ENCODE peak calls at places on chromosomes 1 and 21, in ten cellular contexts. One of them, this sample, is unnamed. For H3K36me3, the result is how much of the 10 kb centered on the place peaks cover.

GRCh38 chr1:204065174-204065985 is 7.5 kb upstream of the SOX13 start:
- DNase-seq in H1: peak
- DNase-seq in tibial artery: no peak
- DNase-seq in uterus: peak
- DNase-seq in tibial nerve: peak
- DNase-seq in pancreas: no peak
- DNase-seq in hepatocyte: no peak
- DNase-seq in stomach: peak
- DNase-seq in OCI-LY7: no peak
- DNase-seq in psoas muscle: peak
- DNase-seq in this sample: no peak

GRCh38 chr1:59967141-59967697 is 40.6 kb upstream of the CYP2J2 start:
- DNase-seq in H1: no peak
- DNase-seq in tibial artery: no peak
- DNase-seq in uterus: no peak
- DNase-seq in tibial nerve: no peak
- DNase-seq in pancreas: no peak
- DNase-seq in hepatocyte: peak
- DNase-seq in stomach: no peak
- DNase-seq in OCI-LY7: no peak
- DNase-seq in psoas muscle: no peak
- DNase-seq in this sample: no peak

GRCh38 chr1:4743978-4744750 is 89.8 kb downstream of the AJAP1 start:
- DNase-seq in H1: no peak
- DNase-seq in tibial artery: no peak
- DNase-seq in uterus: no peak
- DNase-seq in tibial nerve: no peak
- DNase-seq in pancreas: no peak
- DNase-seq in hepatocyte: no peak
- DNase-seq in stomach: no peak
- DNase-seq in OCI-LY7: peak
- DNase-seq in psoas muscle: no peak
- DNase-seq in this sample: no peak

GRCh38 chr1:110668523-110668922 is 6.2 kb downstream of the KCNA3 start:
- DNase-seq in H1: no peak
- DNase-seq in tibial artery: no peak
- DNase-seq in uterus: no peak
- DNase-seq in tibial nerve: no peak
- DNase-seq in pancreas: no peak
- DNase-seq in hepatocyte: no peak
- DNase-seq in stomach: no peak
- DNase-seq in OCI-LY7: no peak
- DNase-seq in psoas muscle: no peak
- DNase-seq in this sample: no peak

GRCh38 chr1:45512641-45513054 is 9.0 kb downstream of the PRDX1 start:
- DNase-seq in H1: peak
- DNase-seq in tibial artery: peak
- DNase-seq in uterus: no peak
- DNase-seq in tibial nerve: peak
- DNase-seq in pancreas: peak
- DNase-seq in hepatocyte: peak
- DNase-seq in stomach: peak
- DNase-seq in OCI-LY7: peak
- DNase-seq in psoas muscle: peak
- DNase-seq in this sample: peak

GRCh38 chr1:223716302-223716862 is 4.0 kb downstream of the CAPN2 start:
- DNase-seq in H1: no peak
- DNase-seq in tibial artery: no peak
- DNase-seq in uterus: no peak
- DNase-seq in tibial nerve: no peak
- DNase-seq in pancreas: no peak
- DNase-seq in hepatocyte: peak
- DNase-seq in stomach: no peak
- DNase-seq in OCI-LY7: no peak
- DNase-seq in psoas muscle: no peak
- DNase-seq in this sample: peak

GRCh38 chr1:220887202-220887867 is 8.1 kb downstream of the HLX start:
- DNase-seq in H1: peak
- DNase-seq in tibial artery: no peak
- DNase-seq in uterus: no peak
- DNase-seq in tibial nerve: no peak
- DNase-seq in pancreas: peak
- DNase-seq in hepatocyte: peak
- DNase-seq in stomach: no peak
- DNase-seq in OCI-LY7: no peak
- DNase-seq in psoas muscle: no peak
- DNase-seq in this sample: no peak

GRCh38 chr21:27314096-27314495 is 347.2 kb upstream of the ADAMTS5 start:
- DNase-seq in H1: no peak
- DNase-seq in tibial artery: no peak
- DNase-seq in uterus: no peak
- DNase-seq in tibial nerve: no peak
- DNase-seq in pancreas: no peak
- DNase-seq in hepatocyte: no peak
- DNase-seq in stomach: no peak
- DNase-seq in OCI-LY7: no peak
- DNase-seq in psoas muscle: no peak
- DNase-seq in this sample: no peak

GRCh38 chr1:42943166-42943565 is 15.5 kb downstream of the SLC2A1 start:
- DNase-seq in H1: no peak
- DNase-seq in tibial artery: peak
- DNase-seq in uterus: no peak
- DNase-seq in tibial nerve: no peak
- DNase-seq in pancreas: peak
- DNase-seq in hepatocyte: no peak
- DNase-seq in stomach: peak
- DNase-seq in OCI-LY7: no peak
- DNase-seq in psoas muscle: no peak
- DNase-seq in this sample: no peak

GRCh38 chr1:42942444-42942843 is 16.2 kb downstream of the SLC2A1 start:
- DNase-seq in H1: no peak
- DNase-seq in tibial artery: no peak
- DNase-seq in uterus: no peak
- DNase-seq in tibial nerve: no peak
- DNase-seq in pancreas: no peak
- DNase-seq in hepatocyte: no peak
- DNase-seq in stomach: no peak
- DNase-seq in OCI-LY7: peak
- DNase-seq in psoas muscle: no peak
- DNase-seq in this sample: no peak

GRCh38 chr1:42945171-42945570 is 13.5 kb downstream of the SLC2A1 start:
- DNase-seq in H1: no peak
- DNase-seq in tibial artery: no peak
- DNase-seq in uterus: no peak
- DNase-seq in tibial nerve: no peak
- DNase-seq in pancreas: no peak
- DNase-seq in hepatocyte: no peak
- DNase-seq in stomach: no peak
- DNase-seq in OCI-LY7: no peak
- DNase-seq in psoas muscle: no peak
- DNase-seq in this sample: no peak

GRCh38 chr1:42943728-42944127 is 14.9 kb downstream of the SLC2A1 start:
- DNase-seq in H1: no peak
- DNase-seq in tibial artery: no peak
- DNase-seq in uterus: no peak
- DNase-seq in tibial nerve: no peak
- DNase-seq in pancreas: no peak
- DNase-seq in hepatocyte: no peak
- DNase-seq in stomach: no peak
- DNase-seq in OCI-LY7: no peak
- DNase-seq in psoas muscle: no peak
- DNase-seq in this sample: no peak

GRCh38 chr1:42944207-42944928 is 14.3 kb downstream of the SLC2A1 start:
- DNase-seq in H1: no peak
- DNase-seq in tibial artery: peak
- DNase-seq in uterus: no peak
- DNase-seq in tibial nerve: peak
- DNase-seq in pancreas: peak
- DNase-seq in hepatocyte: no peak
- DNase-seq in stomach: peak
- DNase-seq in OCI-LY7: peak
- DNase-seq in psoas muscle: no peak
- DNase-seq in this sample: no peak
- H3K36me3 ChIP-seq in H1: half or more
- H3K36me3 ChIP-seq in tibial artery: under half
- H3K36me3 ChIP-seq in uterus: under half
- H3K36me3 ChIP-seq in tibial nerve: under half
- H3K36me3 ChIP-seq in pancreas: under half
- H3K36me3 ChIP-seq in hepatocyte: under half
- H3K36me3 ChIP-seq in stomach: under half
- H3K36me3 ChIP-seq in OCI-LY7: half or more
- H3K36me3 ChIP-seq in psoas muscle: under half
- H3K36me3 ChIP-seq in this sample: under half

GRCh38 chr1:62995173-62995572 is 211.2 kb downstream of the ATG4C start:
- DNase-seq in H1: no peak
- DNase-seq in tibial artery: no peak
- DNase-seq in uterus: no peak
- DNase-seq in tibial nerve: no peak
- DNase-seq in pancreas: no peak
- DNase-seq in hepatocyte: no peak
- DNase-seq in stomach: no peak
- DNase-seq in OCI-LY7: no peak
- DNase-seq in psoas muscle: no peak
- DNase-seq in this sample: no peak

GRCh38 chr1:62991152-62991551 is 207.2 kb downstream of the ATG4C start:
- DNase-seq in H1: no peak
- DNase-seq in tibial artery: no peak
- DNase-seq in uterus: no peak
- DNase-seq in tibial nerve: no peak
- DNase-seq in pancreas: no peak
- DNase-seq in hepatocyte: no peak
- DNase-seq in stomach: no peak
- DNase-seq in OCI-LY7: no peak
- DNase-seq in psoas muscle: no peak
- DNase-seq in this sample: no peak

GRCh38 chr1:62993844-62994243 is 209.9 kb downstream of the ATG4C start:
- DNase-seq in H1: no peak
- DNase-seq in tibial artery: no peak
- DNase-seq in uterus: no peak
- DNase-seq in tibial nerve: no peak
- DNase-seq in pancreas: no peak
- DNase-seq in hepatocyte: no peak
- DNase-seq in stomach: no peak
- DNase-seq in OCI-LY7: no peak
- DNase-seq in psoas muscle: no peak
- DNase-seq in this sample: no peak

GRCh38 chr1:62989497-62989896 is 205.6 kb downstream of the ATG4C start:
- DNase-seq in H1: no peak
- DNase-seq in tibial artery: no peak
- DNase-seq in uterus: no peak
- DNase-seq in tibial nerve: no peak
- DNase-seq in pancreas: no peak
- DNase-seq in hepatocyte: no peak
- DNase-seq in stomach: no peak
- DNase-seq in OCI-LY7: no peak
- DNase-seq in psoas muscle: no peak
- DNase-seq in this sample: no peak
- TF ChIP-seq CTCF in H1: peak
- TF ChIP-seq CTCF in tibial artery: no peak
- TF ChIP-seq CTCF in uterus: no peak
- TF ChIP-seq CTCF in tibial nerve: no peak
- TF ChIP-seq CTCF in pancreas: no peak
- TF ChIP-seq CTCF in hepatocyte: peak
- TF ChIP-seq CTCF in stomach: no peak
- TF ChIP-seq CTCF in OCI-LY7: peak
- TF ChIP-seq CTCF in psoas muscle: no peak
- TF ChIP-seq CTCF in this sample: no peak

GRCh38 chr1:43961692-43962091 is 8.1 kb upstream of the DPH2 start:
- DNase-seq in H1: no peak
- DNase-seq in tibial artery: no peak
- DNase-seq in uterus: no peak
- DNase-seq in tibial nerve: no peak
- DNase-seq in pancreas: no peak
- DNase-seq in hepatocyte: no peak
- DNase-seq in stomach: no peak
- DNase-seq in OCI-LY7: no peak
- DNase-seq in psoas muscle: no peak
- DNase-seq in this sample: no peak

GRCh38 chr1:43957407-43958040 is 10.8 kb downstream of the IPO13 start:
- DNase-seq in H1: no peak
- DNase-seq in tibial artery: no peak
- DNase-seq in uterus: no peak
- DNase-seq in tibial nerve: no peak
- DNase-seq in pancreas: no peak
- DNase-seq in hepatocyte: no peak
- DNase-seq in stomach: no peak
- DNase-seq in OCI-LY7: no peak
- DNase-seq in psoas muscle: no peak
- DNase-seq in this sample: no peak

GRCh38 chr1:43960798-43961197 is 9.0 kb upstream of the DPH2 start:
- DNase-seq in H1: no peak
- DNase-seq in tibial artery: no peak
- DNase-seq in uterus: no peak
- DNase-seq in tibial nerve: no peak
- DNase-seq in pancreas: no peak
- DNase-seq in hepatocyte: no peak
- DNase-seq in stomach: no peak
- DNase-seq in OCI-LY7: no peak
- DNase-seq in psoas muscle: no peak
- DNase-seq in this sample: no peak

GRCh38 chr1:43956234-43956633 is 9.5 kb downstream of the IPO13 start:
- DNase-seq in H1: no peak
- DNase-seq in tibial artery: no peak
- DNase-seq in uterus: no peak
- DNase-seq in tibial nerve: no peak
- DNase-seq in pancreas: no peak
- DNase-seq in hepatocyte: no peak
- DNase-seq in stomach: no peak
- DNase-seq in OCI-LY7: no peak
- DNase-seq in psoas muscle: no peak
- DNase-seq in this sample: no peak

DNA sequence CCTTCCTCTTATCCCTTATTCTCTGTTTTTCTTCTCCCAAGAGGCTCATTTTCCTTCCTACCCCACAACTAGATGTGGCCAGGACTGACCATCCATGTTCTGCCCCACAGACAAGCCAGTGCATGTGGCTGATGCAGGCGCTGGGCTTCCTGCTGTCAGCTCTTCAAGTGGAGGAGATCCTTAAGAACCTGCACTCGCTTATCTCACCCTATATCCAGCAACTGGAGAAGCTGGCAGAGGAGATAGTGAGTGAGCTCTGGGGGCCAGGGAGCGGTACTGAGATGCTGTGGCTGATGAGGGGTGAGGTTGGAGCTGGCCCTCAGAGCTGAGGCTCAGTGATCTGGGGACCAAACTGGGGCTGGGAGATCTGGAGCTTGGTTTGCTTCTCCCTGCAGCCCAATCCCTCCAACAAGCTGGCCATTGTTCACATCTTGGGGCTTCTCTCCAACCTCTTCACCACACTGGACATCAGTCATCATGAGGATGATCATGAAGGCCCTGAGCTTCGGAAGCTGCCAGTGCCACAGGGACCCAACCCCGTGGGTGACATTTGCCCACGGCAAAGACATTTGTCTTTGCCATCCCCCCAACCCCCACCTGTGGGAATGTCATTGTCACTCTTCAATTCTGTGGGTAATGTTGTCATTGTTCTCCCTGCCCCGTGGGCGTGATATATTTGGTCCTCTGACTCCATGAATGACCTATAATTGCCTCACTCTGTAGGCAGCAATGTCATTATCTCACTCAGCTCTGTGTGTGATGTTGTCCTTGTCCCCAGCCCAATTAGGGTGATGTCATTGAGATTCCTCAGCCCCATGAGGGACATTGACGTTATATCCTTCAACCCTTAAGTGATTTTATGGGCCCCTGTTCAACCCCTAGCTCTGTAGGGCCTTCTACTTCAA is 11.2 kb upstream of the DPH2 start:
- DNase-seq in H1: no peak
- DNase-seq in tibial artery: no peak
- DNase-seq in uterus: no peak
- DNase-seq in tibial nerve: no peak
- DNase-seq in pancreas: no peak
- DNase-seq in hepatocyte: no peak
- DNase-seq in stomach: no peak
- DNase-seq in OCI-LY7: no peak
- DNase-seq in psoas muscle: no peak
- DNase-seq in this sample: no peak
- H3K36me3 ChIP-seq in H1: under half
- H3K36me3 ChIP-seq in tibial artery: half or more
- H3K36me3 ChIP-seq in uterus: under half
- H3K36me3 ChIP-seq in tibial nerve: under half
- H3K36me3 ChIP-seq in pancreas: under half
- H3K36me3 ChIP-seq in hepatocyte: under half
- H3K36me3 ChIP-seq in stomach: under half
- H3K36me3 ChIP-seq in OCI-LY7: under half
- H3K36me3 ChIP-seq in psoas muscle: under half
- H3K36me3 ChIP-seq in this sample: under half

DNA sequence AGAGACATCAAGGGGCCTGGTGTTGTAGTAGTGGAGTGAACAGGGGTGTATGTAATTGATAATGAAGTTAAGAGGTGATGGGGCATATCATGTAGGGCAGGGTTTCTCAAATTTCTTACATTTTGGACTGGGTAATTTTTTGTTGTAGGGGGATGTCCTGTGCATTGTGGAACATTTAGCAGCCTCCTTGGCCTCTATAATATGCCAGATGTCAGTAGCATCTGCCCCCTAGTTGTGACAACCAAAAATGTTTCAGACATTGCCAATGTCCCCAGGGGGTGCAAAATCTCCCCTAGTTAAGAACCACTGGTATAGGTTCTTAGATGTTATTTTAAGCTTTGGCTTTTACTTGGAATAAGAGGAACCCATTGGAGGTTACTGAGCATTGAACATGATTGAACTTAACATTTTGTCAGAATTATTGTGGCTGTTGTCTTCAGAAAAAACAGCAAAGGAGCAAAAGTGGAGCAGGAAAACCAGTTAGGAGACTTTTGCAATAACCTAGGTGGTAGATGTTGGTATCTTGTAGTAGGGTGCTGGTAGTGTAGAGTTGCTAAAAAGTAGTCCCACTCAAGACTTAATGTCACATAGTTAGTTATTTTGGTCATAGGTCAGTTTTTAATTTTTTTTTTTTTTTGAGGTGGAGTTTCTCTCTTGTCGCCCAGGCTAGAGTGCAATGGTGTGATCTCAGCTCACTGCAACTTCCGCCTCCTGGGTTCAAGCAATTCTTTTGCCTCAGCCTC is 6.2 kb downstream of the ZNF326 start:
- DNase-seq in H1: no peak
- DNase-seq in tibial artery: no peak
- DNase-seq in uterus: no peak
- DNase-seq in tibial nerve: no peak
- DNase-seq in pancreas: no peak
- DNase-seq in hepatocyte: no peak
- DNase-seq in stomach: no peak
- DNase-seq in OCI-LY7: peak
- DNase-seq in psoas muscle: no peak
- DNase-seq in this sample: no peak
- TF ChIP-seq CTCF in H1: peak
- TF ChIP-seq CTCF in tibial artery: no peak
- TF ChIP-seq CTCF in uterus: no peak
- TF ChIP-seq CTCF in tibial nerve: no peak
- TF ChIP-seq CTCF in pancreas: no peak
- TF ChIP-seq CTCF in hepatocyte: no peak
- TF ChIP-seq CTCF in stomach: no peak
- TF ChIP-seq CTCF in OCI-LY7: peak
- TF ChIP-seq CTCF in psoas muscle: no peak
- TF ChIP-seq CTCF in this sample: peak